ENCODE peak calls at places on chromosomes 12 and 14, in five cellular contexts. R is esophagus muscularis mucosa; N is Panc1; F is RPMI7951; E is activated CD8-positive, alpha-beta T cell treated with anti-CD3 and anti-CD28 coated beads, Interleukin-2, amount 10 ng/mL, durations not matched to agents 7 days and 5 days. M is an unnamed sample.

GRCh38 chr12:43636706-43637105 is 84.7 kb upstream of the ADAMTS20 start:
- DNase-seq in N (no peak), R (no peak), E (no peak), F (no peak), M (no peak)

GRCh38 chr12:6839482-6840201 is 1.1 kb upstream of the GNB3 start:
- DNase-seq in R (no peak), F (no peak), N (no peak), E (no peak), M (peak; percentile 73)

GRCh38 chr14:72463291-72463866 is 430.5 kb downstream of the DPF3 start:
- DNase-seq in N (no peak), E (no peak), F (peak; percentile 86), R (no peak), M (no peak)

GRCh38 chr12:58540480-58541299 is 379.6 kb downstream of the LRIG3 start:
- DNase-seq in E (peak; percentile 28), N (peak; percentile 70), R (no peak), F (peak; percentile 82), M (peak; percentile 84)

GRCh38 chr12:4107436-4107878 is 166.1 kb upstream of the CCND2 start:
- DNase-seq in E (peak; percentile 89), F (peak; percentile 46), N (peak; percentile 12), R (no peak), M (no peak)

GRCh38 chr12:47417146-47417545 is 288.7 kb downstream of the RPAP3 start:
- DNase-seq in R (no peak), F (no peak), N (no peak), E (no peak), M (no peak)

GRCh38 chr12:86787419-86787818 is 531.2 kb upstream of the MGAT4C start:
- DNase-seq in N (no peak), F (no peak), R (no peak), E (no peak), M (no peak)

GRCh38 chr12:16307843-16308475 is 30.5 kb upstream of the SLC15A5 start:
- DNase-seq in N (no peak), F (no peak), R (no peak), E (no peak), M (no peak)

GRCh38 chr14:67908061-67908767 is 88.6 kb downstream of the RAD51B start:
- DNase-seq in N (no peak), E (no peak), F (no peak), R (no peak), M (no peak)

GRCh38 chr12:90974286-90974685 is 19.3 kb upstream of the CCER1 start:
- DNase-seq in F (peak; percentile 52), N (no peak), E (no peak), R (no peak), M (no peak)

GRCh38 chr12:120181991-120182631 is 12.4 kb downstream of the GCN1 start:
- DNase-seq in F (no peak), R (no peak), E (no peak), N (no peak), M (no peak)

GRCh38 chr12:14239935-14240872 is 125.3 kb upstream of the ATF7IP start:
- DNase-seq in R (no peak), E (no peak), F (peak; percentile 75), N (no peak), M (no peak)

GRCh38 chr12:120126635-120127005 is 10.1 kb upstream of the RAB35 start:
- DNase-seq in R (no peak), F (no peak), N (no peak), E (no peak), M (no peak)

GRCh38 chr14:30906752-30907658 is 32.6 kb downstream of the COCH start:
- DNase-seq in F (peak; percentile 11), N (peak; percentile 4), E (no peak), R (no peak), M (peak; percentile 22)

GRCh38 chr12:2679816-2680675 is 114.7 kb upstream of the FKBP4 start:
- DNase-seq in E (no peak), R (no peak), F (peak; percentile 31), N (no peak), M (no peak)

GRCh38 chr12:123354600-123354999 is 10.0 kb downstream of the SBNO1 start:
- DNase-seq in F (no peak), E (no peak), N (no peak), R (no peak), M (no peak)

GRCh38 chr12:120825337-120825736 is 78.8 kb downstream of the SPPL3 start:
- DNase-seq in R (no peak), E (no peak), N (no peak), F (no peak), M (no peak)

GRCh38 chr12:116406529-116406928 is 129.0 kb upstream of the MED13L start:
- DNase-seq in R (peak; percentile 95), E (no peak), N (no peak), F (peak; percentile 94), M (no peak)

GRCh38 chr14:55772521-55772920 is 192.5 kb downstream of the KTN1 start:
- DNase-seq in N (no peak), F (no peak), E (no peak), R (no peak), M (peak; percentile 46)